ENCODE peak calls at places on chromosomes 16 and 17, in seven cellular contexts. F is fibroblast of lung, X is fibroblast of the aortic adventitia, H is fibroblast of mammary gland, Z is Calu3, P is GM23338, E is prostate gland. D is an unnamed sample.

GRCh38 chr17:32954477-32954876 is 26.5 kb downstream of the TMEM98 start:
- DNase-seq in H (no peak), P (no peak), E (peak; percentile 14), Z (peak; percentile 40), F (no peak), X (no peak), D (peak; percentile 85)

GRCh38 chr17:44311562-44312181 is 3.3 kb downstream of the RUNDC3A start:
- DNase-seq in E (no peak), F (no peak), P (no peak), X (no peak), Z (no peak), H (no peak), D (no peak)

GRCh38 chr16:50627419-50627818 is 53.7 kb downstream of the SNX20 start:
- DNase-seq in X (peak; percentile 70), H (peak; percentile 21), P (peak; percentile 74), F (peak; percentile 41), E (peak; percentile 38), Z (peak; percentile 19), D (peak; percentile 56)

GRCh38 chr17:12178644-12179330 is 158.1 kb downstream of the MAP2K4 start:
- DNase-seq in E (no peak), X (no peak), Z (no peak), P (no peak), F (no peak), H (no peak), D (no peak)

GRCh38 chr17:48804936-48805411 is 12.1 kb downstream of the TTLL6 start:
- DNase-seq in E (peak; percentile 27), H (peak; percentile 39), F (peak; percentile 52), Z (peak; percentile 90), P (peak; percentile 93), X (peak; percentile 52), D (peak; percentile 79)

GRCh38 chr17:82979718-82980117 is 99.7 kb upstream of the METRNL start:
- DNase-seq in H (no peak), E (no peak), P (no peak), F (no peak), Z (no peak), X (no peak), D (no peak)

GRCh38 chr16:25343976-25344375 is 86.3 kb upstream of the ZKSCAN2 start:
- DNase-seq in H (no peak), P (no peak), F (no peak), X (no peak), Z (no peak), E (no peak), D (no peak)

GRCh38 chr17:16486373-16487250 is 5.4 kb downstream of the LRRC75A start:
- DNase-seq in Z (peak; percentile 78), P (peak; percentile 84), H (peak; percentile 60), F (peak; percentile 59), E (peak; percentile 92), X (peak; percentile 77), D (peak; percentile 73)

GRCh38 chr16:29824589-29825144 is 4.4 kb downstream of the MVP start:
- DNase-seq in H (peak; percentile 89), E (no peak), Z (no peak), P (no peak), F (peak; percentile 86), X (peak; percentile 90), D (no peak)

GRCh38 chr17:81488276-81488860 is 24.2 kb downstream of the ACTG1 start:
- DNase-seq in F (no peak), P (peak; percentile 41), Z (no peak), H (no peak), E (no peak), X (no peak), D (no peak)

GRCh38 chr16:30413116-30413806 is 5.9 kb downstream of the ZNF771 start:
- DNase-seq in H (no peak), Z (no peak), E (no peak), X (no peak), P (no peak), F (no peak), D (no peak)

GRCh38 chr16:85221081-85221809 is 109.0 kb upstream of the CIBAR2 start:
- DNase-seq in F (peak; percentile 24), Z (no peak), H (no peak), X (no peak), E (no peak), P (no peak), D (no peak)

GRCh38 chr16:18983565-18984424 is at the start of gene TMC7:
- DNase-seq in P (peak; percentile 97), H (peak; percentile 74), E (peak; percentile 80), X (peak; percentile 81), F (peak; percentile 80), Z (peak; percentile 99), D (peak; percentile 95)

GRCh38 chr17:47265983-47266541 is 12.4 kb downstream of the ITGB3 start:
- DNase-seq in E (no peak), P (no peak), F (peak; percentile 34), H (peak; percentile 94), X (peak; percentile 75), Z (no peak), D (peak; percentile 40)

GRCh38 chr17:68290955-68291835 is at the start of the genes ARSG and SLC16A6:
- DNase-seq in P (peak; percentile 86), F (peak; percentile 51), Z (peak; percentile 69), E (peak; percentile 7), H (no peak), X (no peak), D (peak; percentile 82)

GRCh38 chr17:54408741-54409140 is 491.9 kb upstream of the TOM1L1 start:
- DNase-seq in H (no peak), E (no peak), P (no peak), X (no peak), Z (no peak), F (no peak), D (peak; percentile 12)

GRCh38 chr17:9842057-9842758 is 16.5 kb downstream of the GLP2R start:
- DNase-seq in E (peak; percentile 51), Z (no peak), F (peak; percentile 90), P (no peak), X (peak; percentile 7), H (peak; percentile 80), D (peak; percentile 49)

GRCh38 chr16:68800257-68800875 is 43.0 kb upstream of the TANGO6 start:
- DNase-seq in P (peak; percentile 94), Z (peak; percentile 87), H (peak; percentile 81), F (peak; percentile 82), E (peak; percentile 83), X (peak; percentile 96), D (peak; percentile 87)

GRCh38 chr17:307741-308507 is 44.7 kb downstream of the RPH3AL start:
- DNase-seq in H (no peak), E (no peak), P (no peak), X (peak; percentile 4), F (no peak), Z (no peak), D (no peak)

GRCh38 chr17:70100983-70101382 is 26.0 kb downstream of the KCNJ16 start:
- DNase-seq in F (peak; percentile 32), H (peak; percentile 21), X (peak; percentile 26), Z (no peak), P (no peak), E (no peak), D (no peak)
- TF ChIP-seq CTCF in F (peak; percentile 13), H (peak; percentile 12), X (peak; percentile 22), Z (no peak), P (peak; percentile 46), E (no peak), D (no peak)

DNA sequence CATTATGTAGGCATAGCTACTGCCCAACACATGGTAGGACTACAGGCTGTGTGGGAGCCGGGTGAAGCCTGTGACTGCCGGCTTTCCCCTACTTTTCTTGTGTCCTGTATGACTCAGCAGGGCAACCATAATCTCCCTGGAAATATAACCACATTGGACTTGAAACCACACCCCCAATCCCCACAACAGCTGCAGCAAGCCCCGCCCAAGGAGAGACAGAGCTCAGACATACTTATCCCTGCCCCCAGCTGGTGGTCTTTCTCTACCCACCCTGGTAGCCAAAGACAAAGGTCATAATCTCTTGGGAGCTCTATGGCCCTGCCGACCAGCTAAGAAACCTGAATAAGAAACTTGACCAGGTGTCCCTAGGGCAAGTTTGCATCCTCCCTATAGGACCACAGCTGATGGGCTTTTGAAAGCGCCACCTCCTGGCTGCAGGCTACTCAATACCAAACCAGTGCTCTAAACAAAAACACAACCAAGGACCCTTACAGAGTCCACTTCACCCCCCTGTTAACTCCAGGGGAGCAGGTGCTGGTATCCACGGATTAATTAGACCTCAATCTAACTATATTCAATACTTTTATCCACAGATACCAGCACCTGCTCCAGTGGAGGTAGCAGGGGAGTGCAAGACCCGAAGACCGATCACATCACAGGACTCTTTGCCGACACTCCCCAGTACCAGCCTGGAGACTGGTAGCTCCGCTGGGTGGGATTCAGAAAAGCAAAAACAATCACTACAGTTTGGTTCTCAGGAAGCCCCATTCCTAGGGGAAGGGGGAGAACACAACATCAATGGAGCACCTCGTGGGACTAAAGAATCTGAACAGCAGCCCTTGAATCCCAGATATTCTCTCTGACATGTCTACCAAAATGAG is 91.2 kb downstream of the IRX5 start:
- DNase-seq in F (no peak), E (no peak), P (peak; percentile 68), X (peak; percentile 23), H (peak; percentile 35), Z (peak; percentile 40), D (peak; percentile 65)
- TF ChIP-seq CTCF in F (no peak), E (no peak), P (peak; percentile 71), X (no peak), H (no peak), Z (no peak), D (peak; percentile 19)

GRCh38 chr17:31509805-31510177 is 118.3 kb downstream of the RAB11FIP4 start:
- DNase-seq in F (no peak), E (no peak), Z (no peak), H (no peak), P (no peak), X (no peak), D (no peak)

GRCh38 chr17:31509095-31509804 is 117.8 kb downstream of the RAB11FIP4 start:
- DNase-seq in F (no peak), E (no peak), H (no peak), Z (no peak), X (no peak), P (no peak), D (no peak)

GRCh38 chr17:31506517-31506916 is 115.0 kb downstream of the RAB11FIP4 start:
- DNase-seq in E (no peak), P (no peak), Z (no peak), X (no peak), H (no peak), F (no peak), D (no peak)

GRCh38 chr17:31510273-31511175 is 119.0 kb downstream of the RAB11FIP4 start:
- DNase-seq in X (no peak), P (no peak), F (no peak), E (no peak), H (no peak), Z (no peak), D (no peak)

GRCh38 chr17:31508310-31509094 is 117.0 kb downstream of the RAB11FIP4 start:
- DNase-seq in P (peak; percentile 73), Z (no peak), E (no peak), F (no peak), H (no peak), X (no peak), D (no peak)
- TF ChIP-seq CTCF in P (peak; percentile 60), Z (no peak), E (no peak), F (peak; percentile 14), H (peak; percentile 10), X (peak; percentile 21), D (peak; percentile 29)

GRCh38 chr17:28574536-28574935 is 2.2 kb downstream of the ALDOC start:
- DNase-seq in F (no peak), P (no peak), X (no peak), H (no peak), Z (no peak), E (no peak), D (no peak)
- TF ChIP-seq CTCF in F (no peak), P (no peak), X (no peak), H (no peak), Z (peak; percentile 27), E (no peak), D (no peak)

D was measured in hepatocyte.